ENCODE peak calls at places on chromosomes 3 and 15, in ten cellular contexts. T is memory B cell; U is IMR-90; A is stimulated activated CD8-positive, alpha-beta memory T cell treated with anti-CD3 and anti-CD28 coated beads, Interleukin-7, amount 100 ng/mL, for 1 hour; O is CD4-positive, CD25-positive, alpha-beta regulatory T cell; E is ACHN; K is NCI-H146; W is Daoy; C is germinal center; X is NCI-H510A. M is an unnamed sample.

GRCh38 chr3:106255870-106256248 is 387.0 kb upstream of the CBLB start:
- DNase-seq in T (peak), O (no peak), W (no peak), K (no peak), E (no peak), C (peak), U (no peak), X (no peak), A (no peak), M (no peak)

GRCh38 chr3:86787091-86787490 is 203.9 kb downstream of the VGLL3 start:
- DNase-seq in U (peak), K (no peak), E (no peak), W (peak), C (no peak), O (no peak), A (no peak), X (no peak), T (no peak), M (no peak)

GRCh38 chr15:70608156-70608555 is 155.2 kb downstream of the UACA start:
- DNase-seq in O (no peak), A (no peak), T (no peak), K (no peak), X (no peak), U (peak), W (no peak), E (no peak), C (no peak), M (no peak)

GRCh38 chr15:73599934-73600333 is 33.3 kb downstream of the NPTN start:
- DNase-seq in O (no peak), T (no peak), X (no peak), A (no peak), K (no peak), U (peak), W (peak), E (peak), C (no peak), M (no peak)

GRCh38 chr3:21484323-21485154 is 266.5 kb downstream of the ZNF385D start:
- DNase-seq in U (peak), A (no peak), E (peak), K (peak), C (no peak), W (no peak), T (no peak), X (peak), O (no peak), M (peak)

GRCh38 chr3:183781246-183781645 is 44.1 kb downstream of the MAP6D1 start:
- DNase-seq in K (no peak), O (no peak), W (no peak), X (no peak), E (no peak), U (no peak), A (no peak), T (no peak), C (no peak), M (no peak)

GRCh38 chr3:194141415-194142155 is 5.6 kb downstream of the HES1 start:
- DNase-seq in T (peak), O (peak), E (peak), U (peak), W (peak), A (no peak), C (peak), K (peak), X (peak), M (peak)

GRCh38 chr3:25120666-25121065 is 307.4 kb upstream of the RARB start:
- DNase-seq in T (no peak), A (no peak), C (no peak), K (no peak), O (no peak), U (no peak), W (no peak), E (no peak), X (no peak), M (no peak)

GRCh38 chr3:4343258-4343657 is 40.1 kb downstream of the SETMAR start:
- DNase-seq in X (no peak), E (no peak), C (no peak), U (peak), T (no peak), A (no peak), O (no peak), K (no peak), W (peak), M (peak)

GRCh38 chr3:42557849-42558248 is 23.9 kb downstream of the SEC22C start:
- DNase-seq in W (no peak), U (no peak), E (no peak), X (no peak), A (no peak), O (no peak), T (no peak), C (no peak), K (no peak), M (no peak)

GRCh38 chr3:123405936-123406510 is 42.9 kb downstream of the ADCY5 start:
- DNase-seq in X (no peak), C (no peak), A (no peak), E (no peak), T (no peak), O (no peak), K (no peak), W (no peak), U (no peak), M (no peak)

GRCh38 chr15:48617619-48618018 is 27.9 kb downstream of the FBN1 start:
- DNase-seq in X (no peak), U (peak), C (no peak), W (no peak), T (no peak), A (no peak), O (no peak), K (no peak), E (no peak), M (no peak)

GRCh38 chr3:49276475-49277356 is at the start of gene C3orf62:
- DNase-seq in W (peak), C (peak), T (peak), A (peak), U (peak), X (no peak), E (no peak), O (peak), K (no peak), M (no peak)

GRCh38 chr3:9947025-9947995 is 4.9 kb downstream of the PRRT3 start:
- DNase-seq in O (no peak), K (peak), C (no peak), U (peak), A (no peak), X (no peak), T (no peak), E (peak), W (peak), M (peak)

GRCh38 chr15:72923304-72923703 is 129.0 kb upstream of the NEO1 start:
- DNase-seq in K (no peak), A (no peak), C (no peak), T (no peak), E (peak), O (no peak), X (no peak), W (peak), U (no peak), M (no peak)

GRCh38 chr3:186506846-186507245 is 37.3 kb downstream of the CRYGS start:
- DNase-seq in A (no peak), X (no peak), U (no peak), E (no peak), T (no peak), C (no peak), O (no peak), W (no peak), K (no peak), M (no peak)

GRCh38 chr3:107644631-107645030 is 121.9 kb downstream of the BBX start:
- DNase-seq in A (no peak), O (no peak), E (no peak), U (peak), T (no peak), W (no peak), X (no peak), K (no peak), C (no peak), M (no peak)

GRCh38 chr3:13826672-13827071 is 53.2 kb downstream of the WNT7A start:
- DNase-seq in K (no peak), E (no peak), A (no peak), U (no peak), O (no peak), X (no peak), W (no peak), T (no peak), C (no peak), M (no peak)

GRCh38 chr15:91055548-91056331 is 33.3 kb upstream of the VPS33B start:
- DNase-seq in A (no peak), W (peak), C (peak), U (peak), T (peak), K (peak), X (peak), O (no peak), E (peak), M (peak)

GRCh38 chr3:12902181-12902999 is 61.0 kb upstream of the RPL32 start:
- DNase-seq in K (peak), T (no peak), W (no peak), O (no peak), U (no peak), X (no peak), C (no peak), E (no peak), A (no peak), M (no peak)

GRCh38 chr15:52309154-52309548 is 13.5 kb upstream of the MYO5C start:
- DNase-seq in A (no peak), X (no peak), O (no peak), E (no peak), C (peak), U (no peak), K (no peak), W (no peak), T (no peak), M (no peak)

GRCh38 chr3:171875923-171876412 is 32.8 kb downstream of the TMEM212 start:
- DNase-seq in A (no peak), W (peak), X (peak), T (no peak), O (no peak), K (no peak), C (no peak), E (peak), U (peak), M (no peak)

GRCh38 chr3:42752961-42753360 is 20.1 kb downstream of the CCDC13 start:
- DNase-seq in U (no peak), X (no peak), A (no peak), K (no peak), T (no peak), O (no peak), C (no peak), W (no peak), E (no peak), M (no peak)

GRCh38 chr3:9130318-9131110 is 118.9 kb downstream of the SRGAP3 start:
- DNase-seq in W (no peak), A (no peak), C (no peak), O (no peak), X (no peak), T (no peak), K (no peak), U (no peak), E (no peak), M (no peak)

GRCh38 chr15:63504979-63505841 is 817 bp downstream of the USP3 start:
- DNase-seq in A (no peak), U (peak), O (peak), X (peak), C (peak), K (peak), T (peak), W (peak), E (peak), M (peak)

GRCh38 chr3:154430014-154430413 is at the start of gene GPR149:
- DNase-seq in C (no peak), X (no peak), U (no peak), O (no peak), A (no peak), T (no peak), W (no peak), E (no peak), K (peak), M (peak)

GRCh38 chr15:29734917-29735572 is 87.2 kb downstream of the TJP1 start:
- DNase-seq in X (no peak), O (no peak), T (no peak), K (no peak), E (peak), A (no peak), U (peak), W (peak), C (no peak), M (no peak)

GRCh38 chr3:28791713-28792255 is 443.2 kb upstream of the AZI2 start:
- DNase-seq in O (no peak), A (no peak), K (peak), E (no peak), W (peak), X (no peak), C (no peak), T (no peak), U (no peak), M (no peak)

GRCh38 chr15:100468265-100468664 is 60.5 kb downstream of the CERS3 start:
- DNase-seq in A (no peak), W (peak), O (no peak), T (no peak), U (no peak), C (no peak), E (no peak), K (no peak), X (no peak), M (no peak)

M was measured in NCI-H526 treated with DMSO at 0.1 percent for 48 hours.